ENCODE peak calls at places on chromosome 1, in ten cellular contexts. S is lower lobe of right lung; F is astrocyte of the spinal cord; Q is AG09319; Y is BJ; R is vagina; P is NB4; Z is CD8-positive, alpha-beta T cell; T is upper lobe of right lung; O is heart left ventricle. K is an unnamed sample.

GRCh38 chr1:208598021-208598420 is 353.8 kb upstream of the PLXNA2 start:
- DNase-seq in R (peak), S (no peak), T (no peak), P (no peak), F (no peak), Q (no peak), Z (no peak), Y (no peak), O (no peak), K (no peak)

GRCh38 chr1:225460021-225460736 is 32.3 kb upstream of the LBR start:
- DNase-seq in R (no peak), T (no peak), F (no peak), Z (no peak), Q (no peak), Y (no peak), S (no peak), O (no peak), P (peak), K (peak)

GRCh38 chr1:39681999-39682398 is 9.2 kb downstream of the HPCAL4 start:
- DNase-seq in F (no peak), Y (no peak), P (no peak), Q (no peak), R (no peak), S (no peak), T (no peak), O (no peak), Z (no peak), K (no peak)

GRCh38 chr1:154862927-154863701 is 7.0 kb downstream of the KCNN3 start:
- DNase-seq in Q (no peak), T (no peak), Z (no peak), F (no peak), P (no peak), O (no peak), S (no peak), Y (no peak), R (no peak), K (no peak)

GRCh38 chr1:86811539-86811938 is 102.4 kb downstream of the SELENOF start:
- DNase-seq in P (no peak), Z (no peak), F (no peak), Q (no peak), T (no peak), O (no peak), R (no peak), S (no peak), Y (no peak), K (no peak)

GRCh38 chr1:220786337-220787068 is at the start of gene MTARC1:
- DNase-seq in T (peak), O (peak), P (peak), R (no peak), Z (no peak), S (peak), F (peak), Q (no peak), Y (no peak), K (peak)

GRCh38 chr1:164961714-164962113 is 394.8 kb downstream of the LMX1A start:
- DNase-seq in R (no peak), S (no peak), Q (no peak), Z (no peak), Y (no peak), T (no peak), P (no peak), O (no peak), F (no peak), K (no peak)

GRCh38 chr1:20702416-20702815 is 15.4 kb downstream of the KIF17 start:
- DNase-seq in R (no peak), Y (no peak), Z (no peak), S (no peak), P (peak), T (no peak), F (peak), Q (no peak), O (no peak), K (peak)

GRCh38 chr1:119275145-119275929 is 93.2 kb upstream of the HAO2 start:
- DNase-seq in F (peak), Q (peak), R (no peak), P (peak), Y (no peak), S (no peak), Z (no peak), T (no peak), O (no peak), K (peak)

GRCh38 chr1:5951846-5952410 is 40.3 kb downstream of the NPHP4 start:
- DNase-seq in P (no peak), S (no peak), F (no peak), T (peak), Q (no peak), O (no peak), Y (no peak), Z (no peak), R (no peak), K (no peak)

GRCh38 chr1:29473167-29473855 is 237.0 kb downstream of the PTPRU start:
- DNase-seq in R (no peak), F (no peak), S (no peak), Z (no peak), P (no peak), T (no peak), O (no peak), Y (no peak), Q (no peak), K (no peak)

GRCh38 chr1:200550367-200550766 is 70.2 kb downstream of the KIF14 start:
- DNase-seq in Z (no peak), O (no peak), R (no peak), S (no peak), P (no peak), T (no peak), Y (no peak), F (no peak), Q (no peak), K (no peak)

GRCh38 chr1:27632387-27633297 is 2.3 kb downstream of the FGR start:
- DNase-seq in F (no peak), O (no peak), Y (no peak), Z (no peak), R (no peak), P (peak), Q (no peak), S (no peak), T (no peak), K (no peak)

DNA sequence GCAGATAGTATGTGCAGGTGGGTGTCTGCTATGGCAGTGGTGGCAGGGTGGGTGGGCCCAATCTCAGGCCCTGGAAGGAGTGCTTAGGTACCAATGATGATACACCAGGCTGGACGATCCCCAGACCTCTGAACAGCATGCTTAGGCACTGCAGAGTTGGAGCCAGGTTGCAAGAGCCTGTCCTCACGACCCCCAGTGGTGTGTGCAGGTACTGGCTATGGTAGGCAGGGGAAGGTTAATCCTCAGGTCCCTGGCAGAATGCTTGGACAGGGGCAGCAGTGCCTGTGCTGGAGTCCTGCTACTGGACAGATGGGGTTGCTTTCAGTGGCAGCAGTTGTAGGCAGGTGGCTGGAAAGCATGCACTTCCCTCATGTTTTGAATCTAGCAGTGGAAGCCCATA is 100.5 kb upstream of the NEK7 start:
- DNase-seq in S (no peak), Q (no peak), Y (no peak), O (no peak), Z (no peak), P (peak), F (no peak), T (no peak), R (no peak), K (no peak)
- TF ChIP-seq CTCF in S (no peak), Q (no peak), Y (peak), O (no peak), Z (no peak), P (peak), F (peak), T (no peak), R (no peak), K (no peak)

GRCh38 chr1:216563096-216563495 is 139.8 kb upstream of the USH2A start:
- DNase-seq in S (no peak), T (no peak), Z (no peak), O (no peak), P (no peak), R (no peak), Y (no peak), Q (no peak), F (no peak), K (no peak)

GRCh38 chr1:216562383-216562782 is 139.1 kb upstream of the USH2A start:
- DNase-seq in Y (no peak), Q (no peak), Z (no peak), T (no peak), R (no peak), S (no peak), F (no peak), O (no peak), P (no peak), K (no peak)

GRCh38 chr1:216566809-216567208 is 143.6 kb upstream of the USH2A start:
- DNase-seq in Z (no peak), P (peak), O (no peak), S (no peak), F (peak), R (no peak), Y (no peak), T (no peak), Q (no peak), K (peak)
- TF ChIP-seq CTCF in Z (no peak), P (peak), O (no peak), S (peak), F (peak), R (no peak), Y (peak), T (peak), Q (peak), K (peak)

GRCh38 chr1:53392460-53392859 is 64.6 kb upstream of the LRP8 start:
- DNase-seq in Z (no peak), S (peak), R (no peak), Y (no peak), T (peak), F (no peak), P (no peak), Q (no peak), O (no peak), K (no peak)
- TF ChIP-seq CTCF in Z (no peak), S (no peak), R (no peak), Y (no peak), T (no peak), F (no peak), P (no peak), Q (no peak), O (no peak), K (no peak)

GRCh38 chr1:115041654-115042053 is 12.0 kb downstream of the TSHB start:
- DNase-seq in T (no peak), F (peak), Q (no peak), O (no peak), S (no peak), Y (no peak), Z (no peak), P (no peak), R (no peak), K (peak)
- TF ChIP-seq CTCF in T (no peak), F (peak), Q (peak), O (no peak), S (no peak), Y (peak), Z (no peak), P (no peak), R (no peak), K (no peak)

GRCh38 chr1:109814993-109815786 is 51.5 kb upstream of the EPS8L3 start:
- DNase-seq in R (peak), T (no peak), Y (no peak), Z (no peak), S (no peak), Q (no peak), F (no peak), O (no peak), P (peak), K (no peak)
- TF ChIP-seq CTCF in R (no peak), T (no peak), Y (no peak), Z (no peak), S (no peak), Q (no peak), F (no peak), O (no peak), P (no peak), K (no peak)

DNA sequence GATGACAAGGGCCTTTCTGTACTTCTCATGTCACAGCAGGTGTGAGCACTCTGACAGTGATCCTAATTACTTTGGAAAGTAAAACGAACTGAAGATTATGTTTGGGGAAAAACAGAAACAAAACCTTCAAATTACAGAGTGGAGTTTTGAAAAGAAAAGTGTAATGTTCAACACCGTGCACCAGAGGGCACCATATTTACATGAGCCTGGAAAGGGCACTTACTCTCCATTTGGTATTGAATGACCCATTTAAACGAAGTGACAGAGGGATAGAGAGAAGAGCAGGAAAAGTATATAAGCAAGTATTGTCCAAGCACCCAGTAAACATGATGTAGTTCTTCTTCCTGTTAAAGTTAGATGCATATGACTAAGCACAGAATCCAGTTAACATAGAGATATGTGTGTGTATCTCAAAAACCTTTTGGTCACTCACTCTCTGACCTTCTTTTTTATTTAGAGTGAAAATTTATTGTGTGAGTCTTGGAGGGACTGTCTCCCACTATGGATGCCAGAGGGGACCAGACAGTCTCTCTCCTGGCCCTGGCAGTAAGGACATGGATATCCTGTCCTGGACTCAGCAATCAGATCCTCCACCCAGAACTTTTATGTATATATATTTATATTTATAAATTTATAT is 3.8 kb upstream of the RGSL1 start:
- DNase-seq in Q (peak), F (peak), Y (peak), R (no peak), T (no peak), S (no peak), O (no peak), P (peak), Z (no peak), K (peak)
- TF ChIP-seq CTCF in Q (peak), F (peak), Y (peak), R (peak), T (peak), S (peak), O (peak), P (peak), Z (peak), K (peak)

GRCh38 chr1:16410803-16411202 is 26.4 kb downstream of the SPATA21 start:
- DNase-seq in O (peak), P (no peak), Y (no peak), R (no peak), F (no peak), S (no peak), T (no peak), Z (no peak), Q (no peak), K (no peak)

GRCh38 chr1:16413191-16413590 is 24.0 kb downstream of the SPATA21 start:
- DNase-seq in P (no peak), R (no peak), Q (no peak), Y (no peak), F (no peak), S (no peak), Z (no peak), T (no peak), O (no peak), K (no peak)

GRCh38 chr1:16405441-16405840 is 31.8 kb downstream of the SPATA21 start:
- DNase-seq in Y (no peak), T (no peak), Z (no peak), S (no peak), Q (no peak), R (no peak), F (no peak), O (no peak), P (no peak), K (no peak)

DNA sequence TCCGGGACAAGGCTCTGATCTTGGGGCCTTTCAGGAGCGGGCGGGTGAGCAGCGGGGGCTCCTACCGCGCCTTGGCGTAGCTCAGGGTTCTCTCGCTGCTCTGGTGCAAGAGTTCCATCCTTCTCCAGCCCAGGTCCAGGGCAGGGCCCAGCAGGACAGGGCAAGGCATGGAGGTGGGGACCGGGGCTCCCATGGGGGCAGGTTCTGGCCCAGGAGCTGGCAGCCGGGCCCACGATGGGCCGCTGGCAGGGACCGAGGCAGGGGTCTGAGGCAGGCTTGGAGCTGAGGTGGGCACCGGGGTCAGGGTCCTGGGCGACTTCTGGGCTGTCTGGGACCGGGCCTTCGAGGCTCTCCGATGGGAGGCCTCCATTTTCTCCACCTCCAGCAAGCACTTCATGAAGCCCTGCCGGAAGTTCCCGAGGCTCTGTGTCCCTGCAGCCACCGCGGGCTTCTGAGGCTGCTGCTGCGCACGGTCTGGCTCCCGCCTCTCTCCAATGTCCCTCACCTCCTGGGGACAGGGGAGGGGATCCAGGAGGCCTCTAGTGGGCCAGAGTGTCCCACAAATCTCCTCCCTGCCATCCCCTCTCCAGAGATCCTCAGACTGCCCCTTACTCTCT is 27.6 kb downstream of the SPATA21 start:
- DNase-seq in Z (no peak), Q (no peak), F (no peak), S (no peak), Y (no peak), T (no peak), P (no peak), O (peak), R (no peak), K (no peak)
- TF ChIP-seq CTCF in Z (no peak), Q (no peak), F (no peak), S (no peak), Y (no peak), T (no peak), P (no peak), O (no peak), R (no peak), K (no peak)

DNA sequence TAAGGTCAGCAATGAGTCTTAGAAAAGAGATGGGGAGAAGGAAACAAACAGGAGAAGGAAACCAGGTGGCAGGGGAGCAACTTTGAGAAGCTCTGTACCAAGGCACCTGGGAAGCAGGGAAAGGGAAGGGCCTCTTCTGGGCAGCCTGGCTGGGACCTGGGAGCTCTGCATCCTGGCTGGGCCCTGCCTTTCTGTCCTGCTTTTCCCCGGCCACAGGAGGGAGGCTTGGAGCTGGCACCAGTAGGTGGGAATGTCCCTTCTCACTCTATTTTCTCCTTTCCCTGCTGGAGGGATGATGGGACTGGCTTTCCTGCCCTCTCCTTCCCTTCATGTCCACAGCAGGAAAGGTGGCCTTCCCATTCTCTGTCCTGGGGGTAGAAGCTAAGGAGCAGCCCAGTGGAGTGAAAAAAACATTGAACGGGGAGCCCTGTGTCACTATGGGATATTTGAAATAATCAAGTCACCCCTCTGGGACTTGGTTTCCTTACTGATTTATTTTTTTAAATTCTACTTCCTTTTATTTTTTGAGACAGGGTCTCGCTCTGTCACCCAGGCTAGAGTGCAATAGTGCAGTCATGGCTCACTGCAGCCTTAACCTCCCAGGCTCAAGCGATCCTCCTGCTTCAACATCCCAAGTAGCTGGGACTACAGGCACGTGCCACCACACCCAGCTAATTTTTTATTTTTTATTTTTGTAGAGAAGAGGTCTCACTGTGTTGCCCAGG is 5.1 kb upstream of the NES start:
- DNase-seq in Q (no peak), T (no peak), Z (no peak), P (no peak), O (no peak), F (no peak), S (no peak), Y (no peak), R (no peak), K (no peak)
- TF ChIP-seq CTCF in Q (no peak), T (no peak), Z (no peak), P (no peak), O (no peak), F (peak), S (no peak), Y (no peak), R (no peak), K (peak)

DNA sequence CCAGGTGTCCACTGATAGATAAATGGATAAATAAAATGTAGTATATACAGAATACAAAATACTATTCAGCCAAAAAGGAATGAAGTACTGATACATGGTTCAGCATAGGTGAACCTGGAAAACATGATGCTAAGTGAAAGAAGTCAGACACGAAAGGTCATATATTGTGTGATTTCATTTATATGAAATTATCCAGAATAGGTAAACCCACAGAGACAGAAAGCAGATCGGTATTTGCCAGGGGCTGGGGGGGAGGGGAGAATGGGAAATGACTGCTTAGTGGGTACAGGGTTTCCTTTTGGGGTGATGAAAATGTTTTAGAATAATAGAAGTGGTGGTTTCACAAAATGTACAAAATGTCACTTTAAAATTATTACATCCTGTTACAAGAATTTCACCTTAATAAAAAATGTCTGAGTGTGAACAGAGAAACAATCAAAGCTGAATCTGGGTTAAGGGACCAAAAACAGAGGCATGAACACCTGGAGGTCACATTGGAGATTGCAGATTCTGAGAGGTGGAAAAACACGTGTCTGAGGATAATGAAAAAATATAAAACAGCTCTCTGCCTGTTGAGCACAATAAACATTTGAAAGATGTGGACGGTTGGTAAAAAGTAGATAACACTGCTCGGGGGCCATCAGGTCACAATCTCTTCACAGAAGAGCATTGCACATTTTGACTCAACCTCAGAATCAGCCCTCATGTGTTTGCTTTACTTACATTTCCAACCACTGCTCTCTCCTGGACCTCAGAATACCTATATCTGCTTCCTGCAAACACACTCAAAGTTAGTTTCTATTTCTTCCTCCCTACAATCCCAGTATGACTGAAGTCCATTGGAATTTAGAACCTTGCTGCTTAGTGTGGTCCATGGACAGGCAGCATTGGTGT is 3.3 kb downstream of the SLAMF6 start:
- DNase-seq in P (no peak), O (no peak), Y (no peak), F (no peak), Z (no peak), S (no peak), Q (no peak), R (no peak), T (no peak), K (no peak)
- TF ChIP-seq CTCF in P (no peak), O (no peak), Y (no peak), F (no peak), Z (peak), S (no peak), Q (no peak), R (no peak), T (no peak), K (no peak)

DNA sequence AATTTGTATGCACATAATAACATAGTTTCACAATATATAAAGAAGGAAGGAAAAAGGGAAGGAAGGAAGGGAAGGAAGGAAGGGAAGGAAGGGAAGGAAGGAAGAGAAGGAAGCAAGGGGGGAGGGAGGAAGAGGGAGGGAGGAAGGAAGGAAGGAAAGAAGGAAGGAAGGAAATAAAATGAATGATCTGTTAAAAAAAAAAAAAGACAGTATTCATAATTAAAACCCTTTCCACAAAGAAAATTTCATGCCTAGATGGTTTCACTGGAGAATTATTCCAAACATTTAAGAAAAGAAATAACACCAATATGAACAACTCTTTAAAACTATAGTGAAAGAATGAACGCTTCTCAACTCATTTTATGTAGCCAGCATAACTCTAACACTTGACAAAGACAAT is 44.8 kb downstream of the CDKN2C start:
- DNase-seq in R (no peak), P (no peak), Q (no peak), F (no peak), O (no peak), Z (no peak), T (no peak), S (no peak), Y (no peak), K (no peak)
- TF ChIP-seq CTCF in R (no peak), P (no peak), Q (no peak), F (no peak), O (no peak), Z (no peak), T (no peak), S (no peak), Y (no peak), K (no peak)